ENCODE peak calls at places on chromosome 21, in nine cellular contexts. V is left ventricle myocardium inferior, G is left lung, W is psoas muscle, Q is heart right ventricle, E is Peyer's patch, U is HCT116, I is neural progenitor cell, N is A549. H is an unnamed sample.

GRCh38 chr21:38920631-38921398 is 115.1 kb downstream of the ETS2 start:
- DNase-seq in V (no peak), G (no peak), W (no peak), Q (no peak), E (no peak), U (no peak), I (no peak), N (no peak), H (no peak)

GRCh38 chr21:28776251-28776650 is 216.4 kb downstream of the LTN1 start:
- DNase-seq in V (no peak), G (no peak), W (no peak), Q (no peak), E (no peak), U (no peak), I (no peak), N (no peak), H (no peak)

GRCh38 chr21:34857874-34858273 is 189.1 kb downstream of the CLIC6 start:
- DNase-seq in V (no peak), G (no peak), W (no peak), Q (no peak), E (no peak), U (no peak), I (no peak), N (no peak), H (no peak)

GRCh38 chr21:37319551-37319950 is 47.0 kb upstream of the DYRK1A start:
- DNase-seq in V (no peak), G (no peak), W (no peak), Q (no peak), E (no peak), U (no peak), I (no peak), N (no peak), H (no peak)

GRCh38 chr21:37799193-37800121 is 116.8 kb downstream of the KCNJ6 start:
- DNase-seq in V (no peak), G (no peak), W (no peak), Q (no peak), E (no peak), U (no peak), I (no peak), N (no peak), H (no peak)

GRCh38 chr21:38787461-38788274 is 18.1 kb upstream of the ETS2 start:
- DNase-seq in V (no peak), G (peak; percentile 52), W (no peak), Q (no peak), E (no peak), U (peak; percentile 97), I (no peak), N (peak; percentile 79), H (peak; percentile 83)

GRCh38 chr21:35280221-35280620 is 231.1 kb upstream of the RUNX1 start:
- DNase-seq in V (no peak), G (no peak), W (no peak), Q (no peak), E (no peak), U (no peak), I (no peak), N (no peak), H (no peak)

GRCh38 chr21:39386194-39386593 is 37.3 kb upstream of the HMGN1 start:
- DNase-seq in V (no peak), G (peak; percentile 37), W (peak; percentile 51), Q (peak; percentile 31), E (no peak), U (no peak), I (no peak), N (no peak), H (peak; percentile 47)

GRCh38 chr21:35095859-35096291 is 46.8 kb upstream of the RUNX1 start:
- DNase-seq in V (no peak), G (no peak), W (no peak), Q (no peak), E (no peak), U (no peak), I (no peak), N (no peak), H (no peak)

GRCh38 chr21:16460936-16461335 is 731.2 kb downstream of the USP25 start:
- DNase-seq in V (no peak), G (no peak), W (no peak), Q (no peak), E (no peak), U (no peak), I (no peak), N (no peak), H (no peak)

GRCh38 chr21:16468191-16468590 is 738.4 kb downstream of the USP25 start:
- DNase-seq in V (no peak), G (no peak), W (no peak), Q (no peak), E (no peak), U (no peak), I (no peak), N (no peak), H (no peak)

GRCh38 chr21:43842742-43843141 is 22.3 kb upstream of the AGPAT3 start:
- DNase-seq in V (no peak), G (no peak), W (no peak), Q (no peak), E (no peak), U (no peak), I (no peak), N (no peak), H (no peak)

GRCh38 chr21:33132054-33132453 is 62.1 kb downstream of the OLIG1 start:
- DNase-seq in V (no peak), G (no peak), W (no peak), Q (no peak), E (no peak), U (no peak), I (no peak), N (no peak), H (no peak)
- TF ChIP-seq CTCF in V (peak; percentile 13), G (no peak), W (no peak), Q (no peak), E (peak; percentile 10), U (peak; percentile 8), I (peak; percentile 34), N (peak; percentile 6), H (no peak)

GRCh38 chr21:15058718-15059316 is 6.0 kb downstream of the NRIP1 start:
- DNase-seq in V (no peak), G (no peak), W (no peak), Q (no peak), E (no peak), U (peak; percentile 32), I (no peak), N (peak; percentile 5), H (no peak)
- H3K4me1 ChIP-seq in V (peaks cover 100% of the 10 kb centered on the region), G (peaks cover 26% of the 10 kb centered on the region), W (peaks cover 92% of the 10 kb centered on the region), Q (peaks cover 58% of the 10 kb centered on the region), E (no peaks in the 10 kb centered on the region), U (peaks cover 86% of the 10 kb centered on the region), I (peaks cover 56% of the 10 kb centered on the region), N (peaks cover 54% of the 10 kb centered on the region), H (peaks cover 56% of the 10 kb centered on the region)

DNA sequence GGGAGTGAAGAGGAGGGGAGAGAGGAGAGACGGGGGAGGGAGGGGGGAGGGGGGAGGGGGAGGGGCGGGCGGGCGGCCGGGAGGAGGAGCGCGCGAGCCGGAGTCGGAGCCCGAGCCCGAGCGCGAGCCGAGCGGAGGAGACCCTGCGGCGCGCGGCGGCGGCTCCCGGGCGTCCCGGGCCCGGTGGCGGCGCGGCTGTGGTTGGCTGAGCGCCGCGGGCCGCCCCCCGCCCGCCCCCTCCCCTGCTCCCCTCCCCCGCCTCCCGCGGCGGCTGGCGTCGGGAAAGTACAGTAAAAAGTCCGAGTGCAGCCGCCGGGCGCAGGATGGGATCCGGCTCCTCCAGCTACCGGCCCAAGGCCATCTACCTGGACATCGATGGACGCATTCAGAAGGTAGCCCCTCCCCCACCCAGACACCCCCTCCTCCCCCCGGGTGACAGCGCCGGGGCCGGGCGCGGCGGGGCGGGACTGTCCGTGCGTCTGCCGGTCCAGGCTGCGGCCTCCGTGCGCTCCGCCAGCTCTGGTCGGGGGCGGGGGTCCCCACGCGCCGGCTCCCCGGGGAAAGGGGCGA is at the start of gene PDE9A:
- DNase-seq in V (no peak), G (no peak), W (peak; percentile 31), Q (no peak), E (no peak), U (no peak), I (peak; percentile 94), N (peak; percentile 21), H (peak; percentile 63)
- H3K4me3 ChIP-seq in V (peak within 1 kb of the TSS; percentile 80), G (peak within 1 kb of the TSS; percentile 60), W (peak within 1 kb of the TSS; percentile 66), Q (peak within 1 kb of the TSS; percentile 68), E (peak within 1 kb of the TSS; percentile 61), U (peak within 1 kb of the TSS; percentile 84), I (peak within 1 kb of the TSS; percentile 96), N (peak within 1 kb of the TSS; percentile 77), H (peak within 1 kb of the TSS; percentile 51)

DNA sequence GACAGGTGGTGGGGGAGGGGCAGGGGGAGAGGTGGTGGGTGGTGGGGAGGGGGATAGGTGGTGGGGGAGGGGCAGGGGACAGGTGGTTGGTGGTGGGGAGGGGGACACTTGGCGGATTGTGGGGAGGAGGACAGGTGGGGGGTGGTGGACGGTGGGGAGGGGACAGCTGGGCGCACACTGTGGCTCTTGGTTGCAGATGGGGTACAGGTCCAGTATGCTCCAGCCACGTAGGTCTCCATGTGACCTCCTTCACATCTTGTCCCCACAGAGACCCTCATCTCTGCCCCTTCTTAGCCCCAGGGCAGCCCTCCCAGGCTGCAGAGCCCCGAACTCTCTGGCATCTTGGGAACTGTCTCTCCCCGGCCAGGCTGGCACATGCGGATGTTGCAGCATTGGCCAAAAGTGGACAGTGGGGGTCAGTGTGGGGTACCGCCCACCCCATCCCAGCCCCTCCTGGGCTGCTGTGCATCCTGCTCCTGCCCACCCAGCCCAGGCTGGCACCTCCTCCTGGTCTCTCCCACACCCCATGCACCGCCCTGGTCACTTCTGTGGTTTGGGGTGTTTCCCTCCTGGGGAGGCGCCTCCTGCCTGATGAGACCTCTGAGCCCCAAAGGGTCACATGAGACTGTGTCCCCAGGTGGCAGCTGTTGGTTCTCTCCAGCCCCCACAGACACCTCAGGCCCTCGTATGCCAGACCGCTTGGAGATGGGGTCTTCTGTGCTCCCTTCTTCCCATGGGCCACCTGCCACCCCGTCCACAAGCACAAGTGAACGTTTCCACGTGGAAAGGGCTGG is 7.6 kb upstream of the SLC19A1 start:
- DNase-seq in V (peak; percentile 17), G (peak; percentile 49), W (no peak), Q (no peak), E (peak; percentile 65), U (no peak), I (no peak), N (no peak), H (no peak)
- TF ChIP-seq CTCF in V (no peak), G (no peak), W (no peak), Q (no peak), E (no peak), U (no peak), I (peak; percentile 8), N (no peak), H (no peak)

DNA sequence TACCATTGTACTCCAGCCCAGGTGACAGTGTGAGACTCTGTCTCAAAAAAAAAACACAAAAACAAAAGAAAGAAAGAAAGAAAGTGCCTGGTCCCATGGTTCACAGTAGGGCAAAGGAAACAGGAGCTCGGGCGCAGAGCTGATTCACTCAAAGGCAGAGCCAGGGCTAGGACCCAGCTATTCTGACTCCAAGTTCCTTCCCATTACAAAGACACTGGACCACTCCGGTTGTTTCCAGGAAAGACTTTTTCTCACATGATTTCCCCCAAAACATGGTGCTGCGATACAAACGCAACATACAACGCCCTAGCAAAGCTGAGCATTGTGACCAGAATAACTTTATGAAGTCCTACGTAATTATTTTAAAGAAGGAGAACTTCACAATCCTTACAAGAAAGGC is 10.7 kb downstream of the ABCG1 start:
- DNase-seq in V (no peak), G (no peak), W (no peak), Q (no peak), E (no peak), U (no peak), I (no peak), N (no peak), H (no peak)
- H3K4me1 ChIP-seq in V (peaks cover 75% of the 10 kb centered on the region), G (peaks cover 41% of the 10 kb centered on the region), W (peaks cover 72% of the 10 kb centered on the region), Q (peaks cover 56% of the 10 kb centered on the region), E (peaks cover 41% of the 10 kb centered on the region), U (peaks cover 35% of the 10 kb centered on the region), I (peaks cover 48% of the 10 kb centered on the region), N (peaks cover 40% of the 10 kb centered on the region), H (peaks cover 63% of the 10 kb centered on the region)